ENCODE peak calls at places on chromosomes 11 and 22, in nine cellular contexts. One of them, this sample, is unnamed.

GRCh38 chr22:38873469-38874411 is 1.7 kb upstream of the CBX6 start:
- DNase-seq in DMS153: peak
- DNase-seq in caudate nucleus: no peak
- DNase-seq in iPS DF 6.9: no peak
- DNase-seq in RPMI7951: no peak
- DNase-seq in GM04504: no peak
- DNase-seq in amniotic epithelial cell: no peak
- DNase-seq in WTC11: no peak
- DNase-seq in NCI-H1105: peak
- DNase-seq in this sample: peak

GRCh38 chr11:86623736-86624135 is 48.7 kb downstream of the ME3 start:
- DNase-seq in amniotic epithelial cell: no peak
- DNase-seq in caudate nucleus: no peak
- DNase-seq in DMS153: no peak
- DNase-seq in NCI-H1105: no peak
- DNase-seq in RPMI7951: no peak
- DNase-seq in WTC11: no peak
- DNase-seq in iPS DF 6.9: no peak
- DNase-seq in GM04504: no peak
- DNase-seq in this sample: no peak

GRCh38 chr11:109401532-109401931 is 20.5 kb upstream of the C11orf87 start:
- DNase-seq in amniotic epithelial cell: no peak
- DNase-seq in iPS DF 6.9: no peak
- DNase-seq in DMS153: no peak
- DNase-seq in RPMI7951: no peak
- DNase-seq in GM04504: no peak
- DNase-seq in WTC11: no peak
- DNase-seq in NCI-H1105: no peak
- DNase-seq in caudate nucleus: no peak
- DNase-seq in this sample: no peak

GRCh38 chr11:70527046-70527395 is 128.7 kb downstream of the CTTN start:
- DNase-seq in amniotic epithelial cell: no peak
- DNase-seq in RPMI7951: no peak
- DNase-seq in caudate nucleus: no peak
- DNase-seq in NCI-H1105: no peak
- DNase-seq in DMS153: no peak
- DNase-seq in iPS DF 6.9: no peak
- DNase-seq in WTC11: no peak
- DNase-seq in GM04504: no peak
- DNase-seq in this sample: no peak

GRCh38 chr11:60783911-60784310 is 1.2 kb upstream of the MS4A10 start:
- DNase-seq in GM04504: no peak
- DNase-seq in caudate nucleus: no peak
- DNase-seq in RPMI7951: no peak
- DNase-seq in iPS DF 6.9: no peak
- DNase-seq in NCI-H1105: no peak
- DNase-seq in WTC11: no peak
- DNase-seq in amniotic epithelial cell: no peak
- DNase-seq in DMS153: no peak
- DNase-seq in this sample: no peak

GRCh38 chr11:27611946-27612455 is 88.3 kb downstream of the BDNF start:
- DNase-seq in WTC11: no peak
- DNase-seq in iPS DF 6.9: no peak
- DNase-seq in RPMI7951: no peak
- DNase-seq in NCI-H1105: no peak
- DNase-seq in amniotic epithelial cell: peak
- DNase-seq in GM04504: no peak
- DNase-seq in DMS153: no peak
- DNase-seq in caudate nucleus: no peak
- DNase-seq in this sample: no peak

GRCh38 chr11:125141178-125141577 is 23.4 kb upstream of the PKNOX2 start:
- DNase-seq in iPS DF 6.9: no peak
- DNase-seq in caudate nucleus: no peak
- DNase-seq in NCI-H1105: no peak
- DNase-seq in amniotic epithelial cell: no peak
- DNase-seq in WTC11: no peak
- DNase-seq in RPMI7951: no peak
- DNase-seq in DMS153: no peak
- DNase-seq in GM04504: no peak
- DNase-seq in this sample: peak

GRCh38 chr11:114036156-114036811 is 23.2 kb upstream of the ZBTB16 start:
- DNase-seq in GM04504: peak
- DNase-seq in caudate nucleus: peak
- DNase-seq in NCI-H1105: no peak
- DNase-seq in amniotic epithelial cell: peak
- DNase-seq in WTC11: peak
- DNase-seq in RPMI7951: peak
- DNase-seq in iPS DF 6.9: peak
- DNase-seq in DMS153: peak
- DNase-seq in this sample: peak

GRCh38 chr11:115528217-115528616 is 24.0 kb upstream of the CADM1 start:
- DNase-seq in RPMI7951: peak
- DNase-seq in GM04504: no peak
- DNase-seq in iPS DF 6.9: no peak
- DNase-seq in amniotic epithelial cell: peak
- DNase-seq in WTC11: no peak
- DNase-seq in DMS153: no peak
- DNase-seq in NCI-H1105: no peak
- DNase-seq in caudate nucleus: no peak
- DNase-seq in this sample: no peak

GRCh38 chr11:65506316-65506769 is 7.5 kb downstream of the MALAT1 start:
- DNase-seq in WTC11: no peak
- DNase-seq in RPMI7951: no peak
- DNase-seq in amniotic epithelial cell: no peak
- DNase-seq in GM04504: no peak
- DNase-seq in DMS153: no peak
- DNase-seq in caudate nucleus: no peak
- DNase-seq in iPS DF 6.9: no peak
- DNase-seq in NCI-H1105: no peak
- DNase-seq in this sample: no peak

GRCh38 chr22:19174106-19175025 is 4.2 kb downstream of the SLC25A1 start:
- DNase-seq in RPMI7951: peak
- DNase-seq in DMS153: no peak
- DNase-seq in caudate nucleus: no peak
- DNase-seq in iPS DF 6.9: no peak
- DNase-seq in amniotic epithelial cell: peak
- DNase-seq in NCI-H1105: no peak
- DNase-seq in WTC11: peak
- DNase-seq in GM04504: peak
- DNase-seq in this sample: peak

GRCh38 chr11:47538741-47539575 is 14.0 kb downstream of the CELF1 start:
- DNase-seq in WTC11: no peak
- DNase-seq in NCI-H1105: peak
- DNase-seq in DMS153: peak
- DNase-seq in amniotic epithelial cell: no peak
- DNase-seq in iPS DF 6.9: no peak
- DNase-seq in RPMI7951: no peak
- DNase-seq in caudate nucleus: no peak
- DNase-seq in GM04504: no peak
- DNase-seq in this sample: no peak

GRCh38 chr11:118628861-118629549 is 21.6 kb downstream of the PHLDB1 start:
- DNase-seq in GM04504: no peak
- DNase-seq in WTC11: no peak
- DNase-seq in amniotic epithelial cell: no peak
- DNase-seq in iPS DF 6.9: no peak
- DNase-seq in DMS153: no peak
- DNase-seq in caudate nucleus: no peak
- DNase-seq in RPMI7951: no peak
- DNase-seq in NCI-H1105: no peak
- DNase-seq in this sample: no peak